ENCODE peak calls at places on chromosomes 2 and 18, in six cellular contexts. W is left ventricle myocardium inferior, Z is AG04449, X is brain microvascular endothelial cell, A is SJSA1, N is HL-60. L is an unnamed sample.

GRCh38 chr18:7919565-7919964 is 352.4 kb downstream of the PTPRM start:
- DNase-seq in N (no peak), X (no peak), A (no peak), W (no peak), Z (no peak), L (no peak)

GRCh38 chr2:120809576-120810440 is 74.1 kb downstream of the GLI2 start:
- DNase-seq in X (no peak), Z (no peak), N (no peak), W (no peak), A (no peak), L (no peak)

GRCh38 chr2:84925336-84925723 is 19.9 kb downstream of the TMSB10 start:
- DNase-seq in A (no peak), W (no peak), Z (no peak), X (no peak), N (no peak), L (no peak)

GRCh38 chr2:16151651-16152050 is 211.3 kb downstream of the MYCN start:
- DNase-seq in A (no peak), X (no peak), W (no peak), Z (no peak), N (no peak), L (no peak)

GRCh38 chr18:32919799-32920198 is 147.0 kb upstream of the KLHL14 start:
- DNase-seq in Z (no peak), A (no peak), N (no peak), W (no peak), X (no peak), L (no peak)

GRCh38 chr2:29259221-29259620 is 144.0 kb downstream of the CLIP4 start:
- DNase-seq in Z (peak), W (no peak), A (peak), X (no peak), N (no peak), L (no peak)

GRCh38 chr2:23597687-23598086 is 212.7 kb downstream of the KLHL29 start:
- DNase-seq in W (no peak), N (no peak), X (no peak), A (no peak), Z (no peak), L (no peak)

GRCh38 chr18:47929681-47930085 is 776 bp downstream of the SMAD2 start:
- DNase-seq in N (no peak), Z (no peak), W (no peak), A (no peak), X (peak), L (no peak)

GRCh38 chr2:236646871-236647270 is 77.2 kb downstream of the ACKR3 start:
- DNase-seq in Z (no peak), X (no peak), N (no peak), W (no peak), A (no peak), L (peak)

GRCh38 chr2:42879913-42880737 is 87.7 kb upstream of the HAAO start:
- DNase-seq in Z (no peak), N (no peak), A (no peak), X (no peak), W (peak), L (peak)

GRCh38 chr2:160299540-160299939 is 99.5 kb upstream of the ITGB6 start:
- DNase-seq in Z (no peak), X (peak), W (no peak), A (peak), N (no peak), L (no peak)

GRCh38 chr2:191341436-191341835 is 96.2 kb downstream of the MYO1B start:
- DNase-seq in N (no peak), W (no peak), Z (no peak), X (no peak), A (no peak), L (no peak)

GRCh38 chr2:8966123-8966908 is 37.2 kb downstream of the MBOAT2 start:
- DNase-seq in N (no peak), X (peak), Z (no peak), W (no peak), A (no peak), L (no peak)

GRCh38 chr2:47849368-47849767 is 56.9 kb downstream of the FBXO11 start:
- DNase-seq in W (no peak), A (no peak), X (no peak), Z (no peak), N (no peak), L (no peak)

DNA sequence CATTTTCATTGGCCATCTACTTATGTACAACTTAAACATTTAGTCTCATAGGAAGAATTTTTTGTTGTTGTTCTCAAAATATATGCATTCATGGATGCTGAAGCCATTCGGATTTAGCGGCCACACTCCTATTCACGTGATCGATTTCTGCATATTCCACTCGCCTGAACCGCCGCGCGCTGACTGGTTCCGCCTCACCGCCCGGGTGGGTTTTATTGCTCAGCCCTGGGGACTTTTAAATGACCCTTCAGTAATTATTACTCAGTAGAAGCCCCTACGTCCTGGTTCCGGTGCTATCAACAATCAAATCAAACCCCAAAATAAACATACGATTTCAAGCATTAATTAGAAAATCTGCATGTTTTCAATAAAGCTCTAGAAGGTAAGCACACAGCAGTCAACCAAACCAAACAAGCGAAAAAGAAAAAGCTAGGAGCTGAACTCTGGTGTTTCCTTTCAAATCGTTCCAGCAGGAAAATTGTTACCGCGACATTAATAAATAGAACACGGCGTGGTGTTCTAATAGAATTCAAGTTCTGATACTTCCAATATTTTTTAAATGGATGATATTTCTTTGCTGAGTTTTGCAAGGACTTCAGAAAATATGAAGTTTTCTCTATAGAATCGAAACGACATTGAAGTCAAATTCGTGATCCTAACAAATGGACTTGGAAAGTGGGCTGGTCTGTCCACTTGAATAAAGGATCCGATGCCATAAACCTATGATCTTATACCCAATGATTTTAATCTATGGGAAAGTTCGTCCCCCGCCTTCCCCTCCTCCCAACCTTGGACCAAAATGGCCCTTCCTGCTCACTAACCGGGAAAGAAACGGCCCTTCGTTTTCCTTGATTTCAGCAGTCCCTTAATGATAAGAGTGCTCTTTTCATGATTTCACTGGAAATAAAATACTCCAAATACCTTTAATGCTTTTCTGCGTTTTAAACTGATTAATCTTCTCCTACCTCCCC is 9.2 kb downstream of the PAX3 start:
- DNase-seq in Z (no peak), N (no peak), W (no peak), X (no peak), A (no peak), L (no peak)
- H3K4me3 ChIP-seq in Z (no peak), N (no peak), W (no peak), X (peak), A (no peak), L (no peak)

GRCh38 chr18:58227361-58227930 is 183.4 kb downstream of the NEDD4L start:
- DNase-seq in A (no peak), W (no peak), Z (no peak), N (no peak), X (no peak), L (no peak)

GRCh38 chr18:58223717-58224424 is 179.8 kb downstream of the NEDD4L start:
- DNase-seq in W (no peak), A (peak), X (peak), N (no peak), Z (no peak), L (no peak)

GRCh38 chr18:58226476-58226875 is 182.4 kb downstream of the NEDD4L start:
- DNase-seq in W (no peak), Z (no peak), X (no peak), A (no peak), N (no peak), L (no peak)

GRCh38 chr18:58224425-58224750 is 180.4 kb downstream of the NEDD4L start:
- DNase-seq in X (no peak), Z (no peak), N (no peak), A (no peak), W (no peak), L (no peak)

DNA sequence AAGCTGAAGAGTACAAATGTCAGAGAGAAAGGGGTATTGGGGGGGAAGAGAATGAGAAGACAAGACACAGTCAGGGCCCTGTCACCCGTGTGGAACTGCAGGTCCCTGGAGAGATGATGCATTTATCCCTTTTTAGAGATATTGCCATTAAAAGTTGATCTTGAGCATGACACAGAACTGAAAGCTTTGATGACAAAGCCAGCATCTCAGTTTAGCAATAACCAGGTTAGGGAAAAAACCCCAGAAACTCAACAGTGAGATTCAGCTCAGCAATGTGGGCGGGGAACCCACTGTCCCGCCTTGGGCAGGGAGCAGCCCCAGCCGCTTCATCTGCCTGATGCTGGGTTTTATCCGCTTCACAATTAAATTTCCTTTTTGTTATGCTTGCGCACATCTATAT is 181.1 kb downstream of the NEDD4L start:
- DNase-seq in X (no peak), W (no peak), A (no peak), N (no peak), Z (no peak), L (no peak)
- H3K4me3 ChIP-seq in X (no peak), W (no peak), A (no peak), N (no peak), Z (no peak), L (no peak)

GRCh38 chr2:173051463-173051862 is 24.2 kb upstream of the MAP3K20 start:
- DNase-seq in X (no peak), W (no peak), Z (no peak), N (peak), A (no peak), L (no peak)

GRCh38 chr2:173048901-173049661 is 26.6 kb upstream of the MAP3K20 start:
- DNase-seq in Z (peak), A (peak), W (peak), N (peak), X (peak), L (peak)

GRCh38 chr2:173050684-173051083 is 25.0 kb upstream of the MAP3K20 start:
- DNase-seq in X (no peak), Z (no peak), W (no peak), A (no peak), N (no peak), L (no peak)

GRCh38 chr2:173049732-173050314 is 25.8 kb upstream of the MAP3K20 start:
- DNase-seq in W (no peak), X (no peak), Z (no peak), N (no peak), A (peak), L (no peak)

GRCh38 chr2:173048530-173048900 is 27.1 kb upstream of the MAP3K20 start:
- DNase-seq in W (no peak), X (no peak), Z (no peak), A (no peak), N (no peak), L (no peak)
- H3K4me3 ChIP-seq in W (no peak), X (no peak), Z (no peak), A (no peak), N (no peak), L (no peak)

DNA sequence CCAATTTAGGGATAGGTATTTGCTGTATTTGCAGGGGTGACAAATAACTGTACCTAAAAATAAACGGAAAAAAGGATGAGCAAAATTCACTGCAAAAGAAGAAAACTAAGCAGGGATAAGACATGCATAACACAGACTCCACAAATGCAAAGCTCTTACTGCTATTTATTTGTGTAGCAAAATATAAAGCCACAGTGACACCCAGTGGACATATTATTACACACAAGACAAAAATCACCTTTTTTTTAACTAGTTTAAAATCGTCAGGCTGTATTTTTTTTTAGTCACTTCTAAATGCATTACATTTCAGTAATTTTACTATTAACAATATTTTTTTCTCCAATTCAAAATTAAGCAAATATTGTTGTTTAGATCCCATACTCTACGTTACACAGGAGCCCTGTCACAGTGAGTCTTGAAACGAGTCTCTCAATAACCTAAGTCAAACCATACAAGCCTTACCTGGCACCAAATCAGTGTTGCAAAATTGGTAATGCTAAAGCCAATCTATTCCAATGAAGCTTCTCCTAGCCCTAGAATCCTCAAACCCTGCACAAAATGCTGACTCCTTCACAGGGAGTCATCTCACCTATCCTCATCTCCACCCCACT is 23.7 kb downstream of the METTL4 start:
- DNase-seq in N (peak), W (no peak), X (peak), Z (no peak), A (peak), L (no peak)
- H3K4me3 ChIP-seq in N (no peak), W (no peak), X (no peak), Z (no peak), A (no peak), L (no peak)

DNA sequence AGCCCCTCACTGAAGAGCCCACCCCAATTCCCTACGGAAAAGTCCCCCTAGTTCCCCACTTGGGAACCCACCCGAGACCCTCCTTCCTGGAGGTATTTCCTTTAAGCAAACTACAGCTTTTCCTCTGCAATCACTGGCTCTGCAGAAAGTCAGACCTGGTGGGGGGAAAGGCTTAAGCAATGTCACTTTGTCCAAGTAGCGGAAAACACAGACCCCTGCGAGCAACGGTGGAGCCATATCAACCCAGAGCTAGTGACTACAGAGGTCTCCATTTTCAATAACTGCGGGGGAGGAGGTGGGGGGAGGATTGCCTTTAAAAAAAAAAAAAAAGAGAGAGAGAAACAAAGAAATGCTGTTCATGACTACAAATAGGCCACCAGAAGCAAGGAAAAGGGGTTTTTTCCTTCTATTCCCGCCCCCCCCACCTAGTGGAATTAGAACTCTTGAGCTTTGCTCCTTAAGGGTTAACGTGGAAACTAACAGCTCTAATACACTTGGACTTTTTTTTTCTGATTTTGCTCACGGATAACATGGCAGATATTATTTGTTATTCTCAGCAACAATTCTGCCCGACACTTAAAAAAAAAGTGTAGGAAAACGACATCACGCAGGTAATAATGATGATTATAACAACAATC is 1.1 kb upstream of the FRZB start:
- DNase-seq in X (no peak), Z (no peak), N (no peak), A (no peak), W (no peak), L (no peak)
- H3K4me3 ChIP-seq in X (peak), Z (peak), N (no peak), A (peak), W (peak), L (peak)

GRCh38 chr18:58091099-58091611 is 47.1 kb downstream of the NEDD4L start:
- DNase-seq in X (no peak), Z (no peak), W (no peak), A (no peak), N (no peak), L (no peak)
- H3K4me3 ChIP-seq in X (no peak), Z (no peak), W (no peak), A (no peak), N (no peak), L (no peak)

DNA sequence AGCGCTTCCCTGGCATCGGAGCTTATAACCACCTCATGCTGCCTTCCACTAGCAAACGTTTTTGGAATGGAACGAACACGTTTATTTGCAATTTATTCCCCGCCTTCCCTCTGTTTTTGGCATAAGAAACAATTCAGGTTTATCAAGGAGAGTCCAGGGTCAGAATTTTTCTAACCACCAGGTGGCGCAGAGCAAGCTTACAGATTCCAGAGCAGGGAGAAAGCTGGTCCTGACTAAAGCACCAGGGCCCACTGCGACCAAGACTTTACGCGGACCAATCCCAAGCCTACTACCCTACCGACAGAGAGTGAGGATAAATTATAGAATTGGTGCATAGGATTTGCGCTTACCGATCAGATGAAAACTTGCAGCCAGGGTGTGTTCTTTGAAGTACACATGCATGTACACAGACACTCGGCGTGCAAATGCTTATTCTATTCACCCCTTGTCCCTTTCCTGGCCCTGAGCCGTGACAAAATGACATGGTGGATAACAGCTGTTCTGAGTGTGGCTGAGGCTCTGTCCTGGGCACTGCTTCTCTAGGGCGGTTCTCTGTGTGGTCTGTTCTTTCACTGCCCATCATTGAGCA is 34.7 kb downstream of the NAPG start:
- DNase-seq in N (peak), A (peak), Z (no peak), W (peak), X (peak), L (no peak)
- H3K4me3 ChIP-seq in N (no peak), A (no peak), Z (peak), W (peak), X (peak), L (no peak)